ENCODE peak calls at places on chromosome 4, in seven cellular contexts. One of them, this sample, is unnamed. For H3K4me1, the result is how much of the 10 kb centered on the place peaks cover.

GRCh38 chr4:2651546-2651945 is 104.6 kb downstream of the TNIP2 start:
- DNase-seq in K562: peak
- DNase-seq in fibroblast of lung: no peak
- DNase-seq in endodermal cell: no peak
- DNase-seq in suprapubic skin: no peak
- DNase-seq in lung: no peak
- DNase-seq in CD8-positive, alpha-beta memory T cell: no peak
- DNase-seq in this sample: no peak

GRCh38 chr4:140153744-140154571 is at the start of gene MAML3:
- DNase-seq in K562: peak
- DNase-seq in fibroblast of lung: peak
- DNase-seq in endodermal cell: peak
- DNase-seq in suprapubic skin: peak
- DNase-seq in lung: peak
- DNase-seq in CD8-positive, alpha-beta memory T cell: peak
- DNase-seq in this sample: peak

GRCh38 chr4:145047151-145047550 is 50.8 kb downstream of the ANAPC10 start:
- DNase-seq in K562: peak
- DNase-seq in fibroblast of lung: no peak
- DNase-seq in endodermal cell: no peak
- DNase-seq in suprapubic skin: no peak
- DNase-seq in lung: no peak
- DNase-seq in CD8-positive, alpha-beta memory T cell: no peak
- DNase-seq in this sample: no peak

GRCh38 chr4:7557447-7557846 is 122.7 kb upstream of the PSAPL1 start:
- DNase-seq in K562: no peak
- DNase-seq in fibroblast of lung: peak
- DNase-seq in endodermal cell: no peak
- DNase-seq in suprapubic skin: no peak
- DNase-seq in lung: no peak
- DNase-seq in CD8-positive, alpha-beta memory T cell: no peak
- DNase-seq in this sample: peak

GRCh38 chr4:182924497-182924896 is 7.3 kb upstream of the DCTD start:
- DNase-seq in K562: no peak
- DNase-seq in fibroblast of lung: peak
- DNase-seq in endodermal cell: no peak
- DNase-seq in suprapubic skin: no peak
- DNase-seq in lung: no peak
- DNase-seq in CD8-positive, alpha-beta memory T cell: no peak
- DNase-seq in this sample: no peak

GRCh38 chr4:41963105-41963504 is 18.5 kb upstream of the DCAF4L1 start:
- DNase-seq in K562: no peak
- DNase-seq in fibroblast of lung: peak
- DNase-seq in endodermal cell: no peak
- DNase-seq in suprapubic skin: no peak
- DNase-seq in lung: no peak
- DNase-seq in CD8-positive, alpha-beta memory T cell: no peak
- DNase-seq in this sample: peak

GRCh38 chr4:109969909-109970308 is 57.2 kb downstream of the EGF start:
- DNase-seq in K562: no peak
- DNase-seq in fibroblast of lung: no peak
- DNase-seq in endodermal cell: no peak
- DNase-seq in suprapubic skin: no peak
- DNase-seq in lung: no peak
- DNase-seq in CD8-positive, alpha-beta memory T cell: no peak
- DNase-seq in this sample: no peak

GRCh38 chr4:44661940-44662622 is 10.7 kb upstream of the YIPF7 start:
- DNase-seq in K562: no peak
- DNase-seq in fibroblast of lung: no peak
- DNase-seq in endodermal cell: no peak
- DNase-seq in suprapubic skin: no peak
- DNase-seq in lung: no peak
- DNase-seq in CD8-positive, alpha-beta memory T cell: no peak
- DNase-seq in this sample: no peak

GRCh38 chr4:26692014-26692726 is 108.3 kb downstream of the TBC1D19 start:
- DNase-seq in K562: peak
- DNase-seq in fibroblast of lung: no peak
- DNase-seq in endodermal cell: peak
- DNase-seq in suprapubic skin: no peak
- DNase-seq in lung: no peak
- DNase-seq in CD8-positive, alpha-beta memory T cell: no peak
- DNase-seq in this sample: no peak

GRCh38 chr4:41939016-41939623 is 3.9 kb downstream of the TMEM33 start:
- DNase-seq in K562: no peak
- DNase-seq in fibroblast of lung: peak
- DNase-seq in endodermal cell: no peak
- DNase-seq in suprapubic skin: no peak
- DNase-seq in lung: no peak
- DNase-seq in CD8-positive, alpha-beta memory T cell: no peak
- DNase-seq in this sample: peak

GRCh38 chr4:76639292-76639691 is 204.3 kb downstream of the SHROOM3 start:
- DNase-seq in K562: no peak
- DNase-seq in fibroblast of lung: no peak
- DNase-seq in endodermal cell: no peak
- DNase-seq in suprapubic skin: no peak
- DNase-seq in lung: no peak
- DNase-seq in CD8-positive, alpha-beta memory T cell: no peak
- DNase-seq in this sample: no peak

GRCh38 chr4:76641351-76641750 is 206.3 kb downstream of the SHROOM3 start:
- DNase-seq in K562: no peak
- DNase-seq in fibroblast of lung: no peak
- DNase-seq in endodermal cell: no peak
- DNase-seq in suprapubic skin: no peak
- DNase-seq in lung: no peak
- DNase-seq in CD8-positive, alpha-beta memory T cell: no peak
- DNase-seq in this sample: no peak

GRCh38 chr4:76640252-76640925 is 205.4 kb downstream of the SHROOM3 start:
- DNase-seq in K562: no peak
- DNase-seq in fibroblast of lung: no peak
- DNase-seq in endodermal cell: peak
- DNase-seq in suprapubic skin: no peak
- DNase-seq in lung: peak
- DNase-seq in CD8-positive, alpha-beta memory T cell: no peak
- DNase-seq in this sample: no peak

GRCh38 chr4:76634239-76634638 is 199.2 kb downstream of the SHROOM3 start:
- DNase-seq in K562: no peak
- DNase-seq in fibroblast of lung: peak
- DNase-seq in endodermal cell: no peak
- DNase-seq in suprapubic skin: no peak
- DNase-seq in lung: no peak
- DNase-seq in CD8-positive, alpha-beta memory T cell: no peak
- DNase-seq in this sample: no peak

DNA sequence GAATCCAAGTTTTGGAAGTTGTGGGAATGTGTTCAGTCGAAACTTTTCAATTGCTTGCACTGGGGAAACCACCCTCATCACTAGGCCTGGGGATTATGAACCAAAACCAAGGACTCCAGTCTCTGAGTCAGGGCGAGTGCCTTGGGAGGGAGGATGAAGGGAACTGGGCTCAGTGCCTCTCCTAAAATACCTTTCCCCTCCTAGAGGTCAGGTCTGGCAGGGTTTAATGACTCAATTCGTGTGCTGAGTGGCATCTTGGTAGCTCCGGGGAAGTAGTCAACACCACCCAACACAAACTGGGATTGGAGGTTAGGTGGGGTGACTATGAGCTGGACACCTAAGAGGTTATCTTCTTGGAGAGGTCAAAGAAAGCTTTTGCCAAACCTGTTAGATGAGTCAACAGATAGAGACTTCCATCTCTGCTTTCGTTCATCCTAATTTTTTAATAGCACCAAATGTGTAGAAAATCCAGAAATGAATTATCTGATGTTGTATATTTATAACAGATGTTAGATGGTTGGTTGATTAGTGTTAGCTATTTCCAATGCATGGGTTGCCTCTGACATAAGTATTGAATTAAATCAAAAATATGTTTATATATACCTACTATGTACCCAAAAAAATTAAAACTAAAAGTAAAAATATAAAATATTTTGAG is 202.8 kb downstream of the SHROOM3 start:
- DNase-seq in K562: no peak
- DNase-seq in fibroblast of lung: no peak
- DNase-seq in endodermal cell: no peak
- DNase-seq in suprapubic skin: no peak
- DNase-seq in lung: no peak
- DNase-seq in CD8-positive, alpha-beta memory T cell: no peak
- DNase-seq in this sample: no peak
- H3K27ac ChIP-seq in K562: no peak
- H3K27ac ChIP-seq in fibroblast of lung: no peak
- H3K27ac ChIP-seq in endodermal cell: no peak
- H3K27ac ChIP-seq in suprapubic skin: no peak
- H3K27ac ChIP-seq in lung: no peak
- H3K27ac ChIP-seq in CD8-positive, alpha-beta memory T cell: no peak
- H3K27ac ChIP-seq in this sample: no peak

GRCh38 chr4:87119965-87120364 is 100.5 kb downstream of the KLHL8 start:
- DNase-seq in K562: no peak
- DNase-seq in fibroblast of lung: no peak
- DNase-seq in endodermal cell: no peak
- DNase-seq in suprapubic skin: no peak
- DNase-seq in lung: no peak
- DNase-seq in CD8-positive, alpha-beta memory T cell: no peak
- DNase-seq in this sample: no peak

GRCh38 chr4:87118826-87119225 is 101.6 kb downstream of the KLHL8 start:
- DNase-seq in K562: peak
- DNase-seq in fibroblast of lung: peak
- DNase-seq in endodermal cell: peak
- DNase-seq in suprapubic skin: no peak
- DNase-seq in lung: no peak
- DNase-seq in CD8-positive, alpha-beta memory T cell: no peak
- DNase-seq in this sample: no peak

GRCh38 chr4:87122252-87122651 is 98.2 kb downstream of the KLHL8 start:
- DNase-seq in K562: no peak
- DNase-seq in fibroblast of lung: peak
- DNase-seq in endodermal cell: no peak
- DNase-seq in suprapubic skin: no peak
- DNase-seq in lung: peak
- DNase-seq in CD8-positive, alpha-beta memory T cell: no peak
- DNase-seq in this sample: no peak

GRCh38 chr4:87121332-87122065 is 98.9 kb downstream of the KLHL8 start:
- DNase-seq in K562: no peak
- DNase-seq in fibroblast of lung: peak
- DNase-seq in endodermal cell: no peak
- DNase-seq in suprapubic skin: no peak
- DNase-seq in lung: no peak
- DNase-seq in CD8-positive, alpha-beta memory T cell: no peak
- DNase-seq in this sample: no peak

DNA sequence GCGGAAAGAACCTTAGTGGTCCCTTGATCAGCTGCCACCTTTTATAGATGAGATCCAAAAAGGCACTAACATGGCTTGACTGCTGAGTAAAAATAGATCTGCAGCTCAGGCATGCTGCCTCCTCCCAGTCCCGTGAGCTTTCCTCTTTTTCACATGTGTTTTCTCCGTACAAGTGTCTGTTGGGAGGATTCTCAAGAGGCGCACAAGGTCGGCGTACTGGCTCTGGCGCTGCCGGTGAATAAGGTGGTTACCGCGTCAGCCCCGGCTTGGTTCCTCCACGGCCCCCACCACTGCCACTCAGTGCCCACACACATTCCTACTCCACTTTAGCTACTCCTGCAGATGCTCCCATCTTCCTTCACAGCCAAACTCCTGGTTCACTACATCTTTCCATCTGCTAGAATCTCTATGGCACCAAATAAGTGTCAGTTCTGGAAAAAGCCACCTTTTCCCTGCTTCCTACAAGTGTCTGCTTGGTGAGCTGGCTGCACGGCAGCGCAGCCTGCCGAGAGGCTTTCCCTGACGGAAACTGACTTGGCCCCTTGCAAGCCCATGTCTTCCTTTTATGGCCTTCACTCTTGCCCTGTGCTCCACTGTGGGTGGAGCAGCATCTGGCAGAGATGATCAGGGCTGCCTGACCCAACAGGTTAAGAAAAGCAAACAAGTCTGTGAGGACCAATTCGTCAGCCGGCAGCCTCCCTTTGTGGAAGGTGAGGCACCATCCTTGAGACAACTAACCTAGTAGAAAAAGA is 99.8 kb downstream of the KLHL8 start:
- DNase-seq in K562: no peak
- DNase-seq in fibroblast of lung: peak
- DNase-seq in endodermal cell: no peak
- DNase-seq in suprapubic skin: no peak
- DNase-seq in lung: peak
- DNase-seq in CD8-positive, alpha-beta memory T cell: no peak
- DNase-seq in this sample: peak
- H3K4me1 ChIP-seq in K562: under half
- H3K4me1 ChIP-seq in fibroblast of lung: under half
- H3K4me1 ChIP-seq in endodermal cell: under half
- H3K4me1 ChIP-seq in suprapubic skin: under half
- H3K4me1 ChIP-seq in lung: under half
- H3K4me1 ChIP-seq in CD8-positive, alpha-beta memory T cell: under half
- H3K4me1 ChIP-seq in this sample: under half

GRCh38 chr4:87066403-87067119 is 131.8 kb downstream of the AFF1 start:
- DNase-seq in K562: no peak
- DNase-seq in fibroblast of lung: no peak
- DNase-seq in endodermal cell: no peak
- DNase-seq in suprapubic skin: no peak
- DNase-seq in lung: no peak
- DNase-seq in CD8-positive, alpha-beta memory T cell: no peak
- DNase-seq in this sample: no peak

GRCh38 chr4:87069037-87069742 is 134.4 kb downstream of the AFF1 start:
- DNase-seq in K562: no peak
- DNase-seq in fibroblast of lung: no peak
- DNase-seq in endodermal cell: no peak
- DNase-seq in suprapubic skin: no peak
- DNase-seq in lung: no peak
- DNase-seq in CD8-positive, alpha-beta memory T cell: no peak
- DNase-seq in this sample: no peak

GRCh38 chr4:87067120-87067885 is 132.5 kb downstream of the AFF1 start:
- DNase-seq in K562: no peak
- DNase-seq in fibroblast of lung: peak
- DNase-seq in endodermal cell: no peak
- DNase-seq in suprapubic skin: no peak
- DNase-seq in lung: no peak
- DNase-seq in CD8-positive, alpha-beta memory T cell: no peak
- DNase-seq in this sample: no peak

GRCh38 chr4:87071401-87071800 is 136.6 kb downstream of the AFF1 start:
- DNase-seq in K562: no peak
- DNase-seq in fibroblast of lung: no peak
- DNase-seq in endodermal cell: no peak
- DNase-seq in suprapubic skin: no peak
- DNase-seq in lung: no peak
- DNase-seq in CD8-positive, alpha-beta memory T cell: no peak
- DNase-seq in this sample: no peak

DNA sequence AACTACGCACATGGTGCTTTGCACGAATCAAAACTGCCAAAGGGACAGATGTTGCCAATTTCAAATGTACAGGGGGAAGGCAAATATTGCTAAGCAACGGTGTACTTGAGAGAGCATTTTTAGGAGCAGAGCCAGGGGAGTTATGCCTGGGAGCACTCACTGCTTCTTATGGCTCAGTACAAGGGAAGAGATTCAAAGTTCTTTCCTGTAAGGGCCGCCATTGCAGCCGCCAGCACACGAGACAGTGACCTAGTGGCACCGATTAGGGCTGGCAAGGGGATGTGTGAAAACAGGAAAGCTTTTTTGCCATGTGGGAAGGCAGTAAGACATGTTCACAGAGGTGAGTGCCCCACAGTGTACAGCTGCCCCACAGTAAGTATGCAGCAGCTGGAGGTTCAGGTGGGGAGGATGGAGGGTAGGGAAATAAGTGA is 133.8 kb downstream of the AFF1 start:
- DNase-seq in K562: no peak
- DNase-seq in fibroblast of lung: peak
- DNase-seq in endodermal cell: no peak
- DNase-seq in suprapubic skin: no peak
- DNase-seq in lung: no peak
- DNase-seq in CD8-positive, alpha-beta memory T cell: no peak
- DNase-seq in this sample: peak
- H3K27ac ChIP-seq in K562: no peak
- H3K27ac ChIP-seq in fibroblast of lung: no peak
- H3K27ac ChIP-seq in endodermal cell: no peak
- H3K27ac ChIP-seq in suprapubic skin: peak
- H3K27ac ChIP-seq in lung: peak
- H3K27ac ChIP-seq in CD8-positive, alpha-beta memory T cell: no peak
- H3K27ac ChIP-seq in this sample: peak

GRCh38 chr4:165209796-165210195 is 2.4 kb downstream of the KLHL2 start:
- DNase-seq in K562: no peak
- DNase-seq in fibroblast of lung: no peak
- DNase-seq in endodermal cell: no peak
- DNase-seq in suprapubic skin: no peak
- DNase-seq in lung: no peak
- DNase-seq in CD8-positive, alpha-beta memory T cell: no peak
- DNase-seq in this sample: no peak
- H3K4me1 ChIP-seq in K562: under half
- H3K4me1 ChIP-seq in fibroblast of lung: under half
- H3K4me1 ChIP-seq in endodermal cell: under half
- H3K4me1 ChIP-seq in suprapubic skin: under half
- H3K4me1 ChIP-seq in lung: under half
- H3K4me1 ChIP-seq in CD8-positive, alpha-beta memory T cell: under half
- H3K4me1 ChIP-seq in this sample: under half

This sample was measured in hepatocyte.